ENCODE peak calls at places on chromosomes 16 and 17, in seven cellular contexts. I, H, W, T, L, D and M are unnamed samples.
A peak's percentile ranks its signal among the peaks of the same experiment; 100 is the strongest.

GRCh38 chr17:1158879-1159278 is 20.9 kb downstream of the ABR start:
- DNase-seq in I (no peak), H (no peak), W (no peak), T (no peak), L (no peak), D (no peak), M (no peak)

GRCh38 chr16:57194512-57194911 is 8.4 kb downstream of the RSPRY1 start:
- DNase-seq in I (no peak), H (no peak), W (peak; percentile 54), T (no peak), L (peak; percentile 95), D (no peak), M (no peak)

GRCh38 chr17:41490620-41491019 is 910 bp upstream of the KRT36 start:
- DNase-seq in I (no peak), H (no peak), W (no peak), T (no peak), L (no peak), D (no peak), M (no peak)

GRCh38 chr16:66408181-66409048 is 18.7 kb upstream of the BEAN1 start:
- DNase-seq in I (peak; percentile 30), H (peak; percentile 42), W (peak; percentile 60), T (no peak), L (peak; percentile 89), D (no peak), M (no peak)

GRCh38 chr16:1048442-1049112 is 24.0 kb upstream of the SSTR5 start:
- DNase-seq in I (peak; percentile 43), H (peak; percentile 75), W (no peak), T (no peak), L (peak; percentile 9), D (peak; percentile 80), M (peak; percentile 70)

GRCh38 chr17:8337802-8338744 is 1.6 kb upstream of the ODF4 start:
- DNase-seq in I (no peak), H (no peak), W (no peak), T (no peak), L (no peak), D (no peak), M (no peak)

GRCh38 chr16:10385725-10386516 is at the start of gene ATF7IP2:
- DNase-seq in I (peak; percentile 89), H (peak; percentile 92), W (peak; percentile 87), T (peak; percentile 83), L (peak; percentile 92), D (peak; percentile 91), M (peak; percentile 44)

GRCh38 chr17:38707678-38708351 is 2.7 kb downstream of the MLLT6 start:
- DNase-seq in I (no peak), H (no peak), W (no peak), T (no peak), L (no peak), D (no peak), M (no peak)

GRCh38 chr17:72150632-72151460 is 30.0 kb downstream of the SOX9 start:
- DNase-seq in I (no peak), H (no peak), W (no peak), T (no peak), L (no peak), D (no peak), M (peak; percentile 29)

GRCh38 chr17:61203765-61204164 is 195.9 kb upstream of the TBX2 start:
- DNase-seq in I (no peak), H (no peak), W (no peak), T (no peak), L (no peak), D (no peak), M (no peak)

GRCh38 chr17:4480929-4481898 is 17.5 kb upstream of the SPNS2 start:
- DNase-seq in I (peak; percentile 90), H (no peak), W (no peak), T (peak; percentile 61), L (no peak), D (no peak), M (no peak)

GRCh38 chr17:40113110-40113960 is 8.4 kb upstream of the MSL1 start:
- DNase-seq in I (peak; percentile 98), H (peak; percentile 91), W (peak; percentile 87), T (peak; percentile 97), L (peak; percentile 94), D (peak; percentile 86), M (peak; percentile 93)
- H3K27ac ChIP-seq in I (peak overlapping the region; percentile 93), H (peak overlapping the region; percentile 100), W (peak overlapping the region; percentile 71), T (peak overlapping the region; percentile 94), L (peak overlapping the region; percentile 98), D (peak overlapping the region; percentile 99), M (peak overlapping the region; percentile 74)

GRCh38 chr16:20402651-20403050 is 1.9 kb downstream of the PDILT start:
- DNase-seq in I (no peak), H (no peak), W (no peak), T (no peak), L (no peak), D (no peak), M (no peak)

GRCh38 chr16:20401475-20402016 is 3.0 kb downstream of the PDILT start:
- DNase-seq in I (no peak), H (no peak), W (no peak), T (no peak), L (no peak), D (no peak), M (no peak)

GRCh38 chr16:20398603-20399002 is 5.9 kb downstream of the PDILT start:
- DNase-seq in I (no peak), H (no peak), W (no peak), T (no peak), L (no peak), D (no peak), M (no peak)

GRCh38 chr16:20399185-20399584 is 5.4 kb downstream of the PDILT start:
- DNase-seq in I (no peak), H (no peak), W (no peak), T (no peak), L (no peak), D (no peak), M (no peak)

DNA sequence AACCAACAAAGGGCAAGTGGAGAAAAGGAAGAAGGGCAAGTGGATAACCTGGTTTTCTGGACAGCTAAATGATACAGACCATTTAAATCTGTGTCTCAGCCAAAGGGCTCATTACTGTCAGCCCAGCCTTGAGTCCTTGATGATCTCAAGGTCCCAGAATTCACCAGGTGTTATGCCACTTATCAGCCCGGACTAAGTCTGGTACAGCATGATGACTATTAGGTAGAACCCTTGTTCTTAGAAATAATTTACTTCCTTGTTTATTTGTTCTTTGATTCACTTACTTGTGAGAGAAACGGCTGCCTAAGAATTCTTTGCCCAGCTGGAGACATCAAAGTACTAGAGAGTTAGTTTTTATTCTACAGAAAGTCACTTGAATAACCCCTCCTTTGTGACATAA is 3.5 kb downstream of the PDILT start:
- DNase-seq in I (no peak), H (no peak), W (no peak), T (no peak), L (no peak), D (no peak), M (no peak)
- H3K27ac ChIP-seq in I (no peak overlapping the region), H (no peak overlapping the region), W (no peak overlapping the region), T (no peak overlapping the region), L (no peak overlapping the region), D (no peak overlapping the region), M (no peak overlapping the region)

GRCh38 chr17:17740627-17741237 is 59.5 kb downstream of the RAI1 start:
- DNase-seq in I (no peak), H (no peak), W (no peak), T (no peak), L (no peak), D (no peak), M (peak; percentile 69)

GRCh38 chr17:17736205-17737183 is 55.2 kb downstream of the RAI1 start:
- DNase-seq in I (no peak), H (no peak), W (no peak), T (no peak), L (peak; percentile 19), D (no peak), M (no peak)

GRCh38 chr17:17739388-17740066 is 58.3 kb downstream of the RAI1 start:
- DNase-seq in I (peak; percentile 61), H (no peak), W (no peak), T (no peak), L (peak; percentile 76), D (no peak), M (no peak)

GRCh38 chr17:17737938-17738894 is 57.0 kb downstream of the RAI1 start:
- DNase-seq in I (peak; percentile 80), H (no peak), W (no peak), T (no peak), L (peak; percentile 40), D (no peak), M (no peak)

DNA sequence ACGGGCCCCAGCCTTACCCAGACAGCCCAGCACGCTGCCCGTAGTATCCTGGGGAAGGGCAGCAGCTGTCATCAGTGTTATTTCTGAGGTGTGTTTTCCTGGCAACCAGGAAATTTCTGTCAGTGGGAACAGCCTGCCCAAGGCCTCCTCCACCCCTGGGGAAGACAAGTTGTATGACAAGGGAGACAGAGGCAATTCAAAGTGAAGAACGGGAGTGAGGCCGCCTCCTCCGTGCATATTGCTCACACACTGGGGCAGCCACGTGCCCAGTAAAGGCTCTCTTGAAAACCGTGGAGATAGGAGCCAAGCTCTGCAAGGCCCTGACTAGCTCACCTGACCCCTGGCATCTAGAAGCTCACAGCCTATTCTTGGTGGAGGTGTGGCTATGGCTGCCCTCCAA is 57.6 kb downstream of the RAI1 start:
- DNase-seq in I (peak; percentile 65), H (no peak), W (no peak), T (no peak), L (peak; percentile 32), D (no peak), M (no peak)
- H3K27ac ChIP-seq in I (peak overlapping the region; percentile 77), H (peak overlapping the region; percentile 79), W (no peak overlapping the region), T (no peak overlapping the region), L (peak overlapping the region; percentile 12), D (peak overlapping the region; percentile 9), M (peak overlapping the region; percentile 99)

GRCh38 chr16:29992371-29992967 is 2.9 kb downstream of the HIRIP3 start:
- DNase-seq in I (no peak), H (no peak), W (no peak), T (no peak), L (peak; percentile 12), D (no peak), M (no peak)

GRCh38 chr16:29994613-29995329 is 646 bp downstream of the HIRIP3 start:
- DNase-seq in I (peak; percentile 89), H (no peak), W (no peak), T (peak; percentile 80), L (peak; percentile 50), D (peak; percentile 61), M (no peak)

GRCh38 chr16:29995330-29995910 is at the start of gene HIRIP3:
- DNase-seq in I (peak; percentile 90), H (peak; percentile 88), W (peak; percentile 66), T (peak; percentile 93), L (peak; percentile 81), D (peak; percentile 90), M (peak; percentile 79)

GRCh38 chr16:29993191-29993902 is 2.1 kb downstream of the HIRIP3 start:
- DNase-seq in I (no peak), H (no peak), W (no peak), T (no peak), L (no peak), D (no peak), M (no peak)

DNA sequence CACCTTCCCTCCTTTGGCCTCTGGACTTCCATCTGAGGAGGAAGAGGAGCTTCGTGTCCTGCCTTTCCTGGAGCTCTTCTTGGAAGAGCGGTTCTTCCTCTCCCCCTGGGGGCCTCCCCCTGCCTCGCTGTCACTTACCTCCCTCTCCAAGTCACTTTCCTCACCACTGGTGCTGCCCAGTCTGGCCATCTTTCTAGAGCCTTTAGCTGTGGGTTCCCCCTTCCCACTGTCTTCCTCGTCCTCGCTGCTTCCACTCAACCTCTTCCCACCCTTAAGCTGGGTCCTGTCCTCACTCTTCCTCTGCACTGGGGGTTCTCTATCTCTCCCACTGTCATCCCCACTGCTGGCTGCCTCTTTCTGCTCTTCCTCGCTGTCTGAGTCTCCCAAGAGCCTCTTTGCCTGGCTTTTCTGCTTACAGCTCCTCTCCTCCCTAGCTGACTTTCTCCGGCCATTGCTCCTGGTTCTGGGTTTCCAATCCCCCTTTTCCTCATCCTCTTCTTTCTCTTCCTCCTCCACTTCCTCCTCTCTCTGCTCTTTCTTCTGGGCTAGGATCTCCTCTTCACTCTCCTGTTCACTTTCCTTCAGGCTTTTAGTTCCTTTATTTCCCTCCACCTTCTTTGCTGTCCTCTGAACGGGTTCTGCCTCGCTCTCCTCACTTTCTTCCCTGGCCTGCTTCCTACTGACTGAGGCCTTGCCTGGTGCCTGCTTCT is 1.4 kb downstream of the HIRIP3 start:
- DNase-seq in I (no peak), H (no peak), W (no peak), T (no peak), L (no peak), D (no peak), M (no peak)
- H3K27ac ChIP-seq in I (no peak overlapping the region), H (no peak overlapping the region), W (peak overlapping the region; percentile 88), T (peak overlapping the region; percentile 87), L (peak overlapping the region; percentile 2), D (peak overlapping the region; percentile 97), M (no peak overlapping the region)